ENCODE peak calls at places on chromosome 4, in four cellular contexts. Q is GM04504, M is globus pallidus, D is smooth muscle cell of the brain vasculature. Z is an unnamed sample.

GRCh38 chr4:131309628-131310027 is 1839.5 kb upstream of the PCDH10 start:
- DNase-seq in Q (no peak), M (no peak), D (no peak), Z (no peak)

GRCh38 chr4:60724623-60725022 is 475.5 kb upstream of the ADGRL3 start:
- DNase-seq in Q (peak), M (no peak), D (no peak), Z (no peak)

GRCh38 chr4:63728480-63729177 is 680.6 kb downstream of the TECRL start:
- DNase-seq in Q (no peak), M (no peak), D (no peak), Z (peak)

GRCh38 chr4:155600246-155600645 is 66.4 kb upstream of the GUCY1A1 start:
- DNase-seq in Q (no peak), M (no peak), D (no peak), Z (no peak)

GRCh38 chr4:140719022-140719421 is 37.2 kb downstream of the TBC1D9 start:
- DNase-seq in Q (no peak), M (no peak), D (no peak), Z (no peak)

GRCh38 chr4:1833307-1834046 is 22.5 kb downstream of the LETM1 start:
- DNase-seq in Q (no peak), M (no peak), D (no peak), Z (peak)

GRCh38 chr4:136369073-136369472 is 1163.2 kb downstream of the PCDH18 start:
- DNase-seq in Q (no peak), M (no peak), D (no peak), Z (no peak)

GRCh38 chr4:145481164-145481941 is at the start of gene SMAD1:
- DNase-seq in Q (peak), M (peak), D (peak), Z (peak)